ENCODE peak calls at places on chromosome 20, in nine cellular contexts. P is CD8-positive, alpha-beta memory T cell; M is cardiac fibroblast; U is activated CD8-positive, alpha-beta T cell treated with anti-CD3 and anti-CD28 coated beads for 36 hours; H is left cardiac atrium; F is glomerular endothelial cell; R is RWPE1; W is EH; Z is astrocyte of the hippocampus. K is an unnamed sample.
A peak's percentile ranks its signal among the peaks of the same experiment; 100 is the strongest.

GRCh38 chr20:10603971-10604864 is 69.6 kb downstream of the JAG1 start:
- DNase-seq in W (peak; percentile 98), U (no peak), M (peak; percentile 94), P (no peak), R (peak; percentile 87), Z (peak; percentile 89), F (no peak), H (peak; percentile 58), K (no peak)

GRCh38 chr20:21941941-21942805 is 236.7 kb downstream of the PAX1 start:
- DNase-seq in M (no peak), F (no peak), U (no peak), W (no peak), R (no peak), P (no peak), H (no peak), Z (no peak), K (no peak)

GRCh38 chr20:6954219-6954618 is 186.7 kb downstream of the BMP2 start:
- DNase-seq in U (no peak), M (no peak), W (no peak), Z (no peak), R (no peak), F (no peak), H (no peak), P (no peak), K (no peak)

GRCh38 chr20:33914871-33915270 is 78.8 kb upstream of the RALY start:
- DNase-seq in Z (peak; percentile 62), W (peak; percentile 58), P (no peak), H (no peak), U (peak; percentile 70), F (peak; percentile 72), R (peak; percentile 76), M (peak; percentile 92), K (peak; percentile 41)

GRCh38 chr20:23144856-23145255 is 58.7 kb upstream of the CD93 start:
- DNase-seq in W (no peak), P (no peak), H (no peak), Z (no peak), M (no peak), R (no peak), U (no peak), F (no peak), K (no peak)

GRCh38 chr20:46814366-46815232 is 80.0 kb upstream of the EYA2 start:
- DNase-seq in Z (peak; percentile 93), H (no peak), W (peak; percentile 85), U (no peak), F (no peak), M (peak; percentile 90), P (no peak), R (peak; percentile 97), K (no peak)

GRCh38 chr20:33310327-33310899 is 27.4 kb downstream of the BPIFB1 start:
- DNase-seq in W (no peak), U (no peak), H (no peak), P (no peak), M (no peak), R (no peak), F (no peak), Z (no peak), K (no peak)

GRCh38 chr20:32585011-32585518 is at the start of gene NOL4L:
- DNase-seq in U (peak; percentile 54), P (peak; percentile 25), H (peak; percentile 39), Z (peak; percentile 66), W (peak; percentile 48), M (no peak), F (no peak), R (peak; percentile 36), K (peak; percentile 60)

GRCh38 chr20:61274326-61274725 is 22.3 kb downstream of the CDH4 start:
- DNase-seq in H (no peak), P (no peak), F (no peak), W (no peak), M (no peak), U (no peak), R (no peak), Z (no peak), K (no peak)

GRCh38 chr20:60152792-60153191 is 194.6 kb downstream of the CDH26 start:
- DNase-seq in W (no peak), H (no peak), M (no peak), R (no peak), P (no peak), F (no peak), U (no peak), Z (no peak), K (no peak)

GRCh38 chr20:19944772-19945459 is 72.2 kb upstream of the NAA20 start:
- DNase-seq in R (no peak), M (peak; percentile 48), P (no peak), W (peak; percentile 54), H (no peak), Z (peak; percentile 55), U (peak; percentile 38), F (no peak), K (peak; percentile 48)

GRCh38 chr20:5845686-5846651 is 95.8 kb downstream of the SHLD1 start:
- DNase-seq in R (no peak), F (no peak), W (peak; percentile 25), U (no peak), M (peak; percentile 53), H (no peak), Z (peak; percentile 49), P (peak; percentile 27), K (peak; percentile 27)

GRCh38 chr20:13865825-13866351 is 81.1 kb downstream of the NDUFAF5 start:
- DNase-seq in W (peak; percentile 95), P (no peak), U (no peak), Z (peak; percentile 50), R (no peak), M (no peak), H (no peak), F (no peak), K (no peak)

GRCh38 chr20:48359692-48360337 is 468.0 kb downstream of the PREX1 start:
- DNase-seq in R (no peak), M (no peak), W (no peak), U (no peak), H (no peak), P (no peak), F (no peak), Z (no peak), K (peak; percentile 58)

GRCh38 chr20:64222851-64223525 is 32.6 kb upstream of the PCMTD2 start:
- DNase-seq in Z (no peak), R (no peak), P (no peak), W (no peak), U (no peak), H (no peak), M (no peak), F (no peak), K (no peak)

GRCh38 chr20:10953437-10953836 is 279.6 kb upstream of the JAG1 start:
- DNase-seq in U (no peak), F (no peak), M (no peak), P (no peak), W (no peak), H (no peak), R (no peak), Z (no peak), K (no peak)

GRCh38 chr20:62886709-62887058 is 25.1 kb upstream of the TCFL5 start:
- DNase-seq in W (no peak), M (no peak), U (no peak), R (no peak), F (no peak), H (no peak), Z (no peak), P (no peak), K (no peak)

GRCh38 chr20:55488593-55488992 is 516.7 kb downstream of the CBLN4 start:
- DNase-seq in P (no peak), R (peak; percentile 61), H (no peak), M (no peak), W (no peak), Z (peak; percentile 11), U (no peak), F (no peak), K (no peak)

GRCh38 chr20:37901667-37902503 is 1.0 kb upstream of the VSTM2L start:
- DNase-seq in H (no peak), M (peak; percentile 87), W (peak; percentile 53), R (peak; percentile 85), Z (peak; percentile 77), U (peak; percentile 52), P (no peak), F (peak; percentile 22), K (peak; percentile 92)

GRCh38 chr20:2663887-2664719 is at the start of gene IDH3B:
- DNase-seq in U (peak; percentile 96), R (peak; percentile 93), W (peak; percentile 94), H (peak; percentile 93), Z (peak; percentile 95), M (peak; percentile 93), F (peak; percentile 65), P (peak; percentile 89), K (peak; percentile 89)

GRCh38 chr20:10635476-10636208 is 38.2 kb downstream of the JAG1 start:
- DNase-seq in R (no peak), U (no peak), W (peak; percentile 70), F (no peak), H (no peak), Z (no peak), M (peak; percentile 50), P (no peak), K (no peak)

GRCh38 chr20:6122873-6123649 is at the start of gene FERMT1:
- DNase-seq in M (peak; percentile 76), U (peak; percentile 60), Z (peak; percentile 75), F (no peak), R (peak; percentile 88), W (peak; percentile 71), H (peak; percentile 65), P (no peak), K (peak; percentile 57)

GRCh38 chr20:32922466-32922865 is 63.7 kb downstream of the EFCAB8 start:
- DNase-seq in R (no peak), M (no peak), Z (no peak), W (no peak), U (no peak), F (no peak), H (no peak), P (no peak), K (no peak)

GRCh38 chr20:6558361-6558760 is 209.1 kb upstream of the BMP2 start:
- DNase-seq in Z (no peak), M (no peak), F (no peak), U (no peak), W (no peak), P (no peak), R (no peak), H (no peak), K (no peak)

GRCh38 chr20:4937422-4938319 is 63.6 kb downstream of the SLC23A2 start:
- DNase-seq in Z (no peak), U (no peak), W (no peak), R (no peak), P (no peak), M (no peak), F (no peak), H (no peak), K (no peak)